ENCODE peak calls at places on chromosomes 7 and 10, in six cellular contexts. One of them, this sample, is unnamed.

GRCh38 chr10:52229271-52229931 is 84.7 kb upstream of the DKK1 start:
- DNase-seq in adrenal gland: no peak
- DNase-seq in transverse colon: no peak
- DNase-seq in GM12865: no peak
- DNase-seq in PC-3: peak; percentile 94
- DNase-seq in foreskin fibroblast: peak; percentile 69
- DNase-seq in this sample: no peak

GRCh38 chr7:112550468-112551060 is 69.8 kb downstream of the LSMEM1 start:
- DNase-seq in adrenal gland: no peak
- DNase-seq in transverse colon: no peak
- DNase-seq in GM12865: peak; percentile 77
- DNase-seq in PC-3: peak; percentile 82
- DNase-seq in foreskin fibroblast: peak; percentile 80
- DNase-seq in this sample: peak; percentile 45

GRCh38 chr7:97842772-97843345 is 29.3 kb downstream of the ASNS start:
- DNase-seq in adrenal gland: no peak
- DNase-seq in transverse colon: no peak
- DNase-seq in GM12865: no peak
- DNase-seq in PC-3: no peak
- DNase-seq in foreskin fibroblast: no peak
- DNase-seq in this sample: no peak

GRCh38 chr7:44257618-44258422 is 57.0 kb downstream of the YKT6 start:
- DNase-seq in adrenal gland: peak; percentile 95
- DNase-seq in transverse colon: peak; percentile 28
- DNase-seq in GM12865: peak; percentile 91
- DNase-seq in PC-3: peak; percentile 78
- DNase-seq in foreskin fibroblast: peak; percentile 93
- DNase-seq in this sample: peak; percentile 77

GRCh38 chr10:20998036-20998435 is 100.9 kb upstream of the NEBL start:
- DNase-seq in adrenal gland: no peak
- DNase-seq in transverse colon: no peak
- DNase-seq in GM12865: no peak
- DNase-seq in PC-3: no peak
- DNase-seq in foreskin fibroblast: no peak
- DNase-seq in this sample: no peak

GRCh38 chr7:159253657-159254056 is 109.0 kb upstream of the VIPR2 start:
- DNase-seq in adrenal gland: no peak
- DNase-seq in transverse colon: no peak
- DNase-seq in GM12865: no peak
- DNase-seq in PC-3: no peak
- DNase-seq in foreskin fibroblast: no peak
- DNase-seq in this sample: no peak

GRCh38 chr7:108204281-108204796 is 74.2 kb upstream of the LAMB4 start:
- DNase-seq in adrenal gland: no peak
- DNase-seq in transverse colon: no peak
- DNase-seq in GM12865: no peak
- DNase-seq in PC-3: no peak
- DNase-seq in foreskin fibroblast: no peak
- DNase-seq in this sample: no peak

GRCh38 chr7:94834359-94834758 is 73.0 kb upstream of the PPP1R9A start:
- DNase-seq in adrenal gland: no peak
- DNase-seq in transverse colon: no peak
- DNase-seq in GM12865: no peak
- DNase-seq in PC-3: peak; percentile 72
- DNase-seq in foreskin fibroblast: no peak
- DNase-seq in this sample: no peak

GRCh38 chr7:87127019-87127418 is 25.2 kb upstream of the DMTF1 start:
- DNase-seq in adrenal gland: no peak
- DNase-seq in transverse colon: no peak
- DNase-seq in GM12865: peak; percentile 67
- DNase-seq in PC-3: no peak
- DNase-seq in foreskin fibroblast: no peak
- DNase-seq in this sample: no peak

GRCh38 chr10:129808092-129808983 is 155.7 kb downstream of the EBF3 start:
- DNase-seq in adrenal gland: no peak
- DNase-seq in transverse colon: no peak
- DNase-seq in GM12865: no peak
- DNase-seq in PC-3: no peak
- DNase-seq in foreskin fibroblast: no peak
- DNase-seq in this sample: no peak

GRCh38 chr10:91891285-91892001 is 17.8 kb downstream of the FGFBP3 start:
- DNase-seq in adrenal gland: peak; percentile 59
- DNase-seq in transverse colon: no peak
- DNase-seq in GM12865: no peak
- DNase-seq in PC-3: peak; percentile 40
- DNase-seq in foreskin fibroblast: peak; percentile 97
- DNase-seq in this sample: no peak

GRCh38 chr10:28054211-28054888 is 55.5 kb upstream of the ODAD2 start:
- DNase-seq in adrenal gland: no peak
- DNase-seq in transverse colon: no peak
- DNase-seq in GM12865: no peak
- DNase-seq in PC-3: peak; percentile 90
- DNase-seq in foreskin fibroblast: peak; percentile 77
- DNase-seq in this sample: peak; percentile 85

GRCh38 chr7:42224391-42225003 is 12.5 kb downstream of the GLI3 start:
- DNase-seq in adrenal gland: no peak
- DNase-seq in transverse colon: no peak
- DNase-seq in GM12865: no peak
- DNase-seq in PC-3: no peak
- DNase-seq in foreskin fibroblast: no peak
- DNase-seq in this sample: no peak

GRCh38 chr10:58565256-58565655 is 52.6 kb downstream of the BICC1 start:
- DNase-seq in adrenal gland: no peak
- DNase-seq in transverse colon: no peak
- DNase-seq in GM12865: no peak
- DNase-seq in PC-3: no peak
- DNase-seq in foreskin fibroblast: no peak
- DNase-seq in this sample: no peak

GRCh38 chr7:48109848-48110663 is 21.0 kb downstream of the UPP1 start:
- DNase-seq in adrenal gland: peak; percentile 72
- DNase-seq in transverse colon: peak; percentile 91
- DNase-seq in GM12865: peak; percentile 82
- DNase-seq in PC-3: peak; percentile 86
- DNase-seq in foreskin fibroblast: peak; percentile 69
- DNase-seq in this sample: no peak

GRCh38 chr7:34069676-34070075 is 164.3 kb downstream of the BMPER start:
- DNase-seq in adrenal gland: no peak
- DNase-seq in transverse colon: no peak
- DNase-seq in GM12865: no peak
- DNase-seq in PC-3: peak; percentile 72
- DNase-seq in foreskin fibroblast: peak; percentile 38
- DNase-seq in this sample: no peak

GRCh38 chr10:91536101-91536500 is 96.8 kb downstream of the PPP1R3C start:
- DNase-seq in adrenal gland: peak; percentile 38
- DNase-seq in transverse colon: no peak
- DNase-seq in GM12865: no peak
- DNase-seq in PC-3: no peak
- DNase-seq in foreskin fibroblast: peak; percentile 80
- DNase-seq in this sample: no peak

GRCh38 chr7:37960483-37960882 is 40.0 kb downstream of the EPDR1 start:
- DNase-seq in adrenal gland: no peak
- DNase-seq in transverse colon: no peak
- DNase-seq in GM12865: no peak
- DNase-seq in PC-3: no peak
- DNase-seq in foreskin fibroblast: peak; percentile 12
- DNase-seq in this sample: no peak

GRCh38 chr7:97851725-97852124 is 20.5 kb downstream of the ASNS start:
- DNase-seq in adrenal gland: no peak
- DNase-seq in transverse colon: no peak
- DNase-seq in GM12865: no peak
- DNase-seq in PC-3: no peak
- DNase-seq in foreskin fibroblast: peak; percentile 71
- DNase-seq in this sample: no peak

GRCh38 chr7:130071701-130072622 is 1.6 kb downstream of the KLHDC10 start:
- DNase-seq in adrenal gland: peak; percentile 71
- DNase-seq in transverse colon: peak; percentile 60
- DNase-seq in GM12865: peak; percentile 89
- DNase-seq in PC-3: peak; percentile 88
- DNase-seq in foreskin fibroblast: peak; percentile 92
- DNase-seq in this sample: peak; percentile 84

GRCh38 chr10:36489181-36489927 is 636.0 kb upstream of the ANKRD30A start:
- DNase-seq in adrenal gland: peak; percentile 15
- DNase-seq in transverse colon: no peak
- DNase-seq in GM12865: no peak
- DNase-seq in PC-3: no peak
- DNase-seq in foreskin fibroblast: no peak
- DNase-seq in this sample: no peak

GRCh38 chr10:44619975-44620374 is 235.1 kb upstream of the CXCL12 start:
- DNase-seq in adrenal gland: no peak
- DNase-seq in transverse colon: no peak
- DNase-seq in GM12865: no peak
- DNase-seq in PC-3: peak; percentile 52
- DNase-seq in foreskin fibroblast: peak; percentile 50
- DNase-seq in this sample: no peak

GRCh38 chr10:119301397-119301796 is 94.0 kb downstream of the GRK5 start:
- DNase-seq in adrenal gland: no peak
- DNase-seq in transverse colon: peak; percentile 40
- DNase-seq in GM12865: peak; percentile 44
- DNase-seq in PC-3: no peak
- DNase-seq in foreskin fibroblast: no peak
- DNase-seq in this sample: no peak

GRCh38 chr10:12358863-12359647 is 9.7 kb downstream of the CAMK1D start:
- DNase-seq in adrenal gland: peak; percentile 40
- DNase-seq in transverse colon: peak; percentile 16
- DNase-seq in GM12865: no peak
- DNase-seq in PC-3: no peak
- DNase-seq in foreskin fibroblast: no peak
- DNase-seq in this sample: no peak

GRCh38 chr7:1889556-1890181 is 219.6 kb downstream of the ELFN1 start:
- DNase-seq in adrenal gland: no peak
- DNase-seq in transverse colon: no peak
- DNase-seq in GM12865: no peak
- DNase-seq in PC-3: peak; percentile 3
- DNase-seq in foreskin fibroblast: peak; percentile 49
- DNase-seq in this sample: no peak

GRCh38 chr10:32237644-32238345 is 109.2 kb downstream of the EPC1 start:
- DNase-seq in adrenal gland: no peak
- DNase-seq in transverse colon: no peak
- DNase-seq in GM12865: no peak
- DNase-seq in PC-3: peak; percentile 89
- DNase-seq in foreskin fibroblast: peak; percentile 90
- DNase-seq in this sample: no peak

GRCh38 chr7:80287400-80288174 is 153.0 kb downstream of the GNAI1 start:
- DNase-seq in adrenal gland: no peak
- DNase-seq in transverse colon: no peak
- DNase-seq in GM12865: no peak
- DNase-seq in PC-3: no peak
- DNase-seq in foreskin fibroblast: no peak
- DNase-seq in this sample: no peak

GRCh38 chr7:23106801-23107713 is 1.5 kb downstream of the KLHL7 start:
- DNase-seq in adrenal gland: no peak
- DNase-seq in transverse colon: no peak
- DNase-seq in GM12865: no peak
- DNase-seq in PC-3: peak; percentile 28
- DNase-seq in foreskin fibroblast: peak; percentile 28
- DNase-seq in this sample: no peak

GRCh38 chr7:36639826-36640225 is 84.5 kb downstream of the AOAH start:
- DNase-seq in adrenal gland: no peak
- DNase-seq in transverse colon: peak; percentile 48
- DNase-seq in GM12865: no peak
- DNase-seq in PC-3: no peak
- DNase-seq in foreskin fibroblast: no peak
- DNase-seq in this sample: no peak
- H3K4me3 ChIP-seq in adrenal gland: no peak overlapping the region
- H3K4me3 ChIP-seq in transverse colon: no peak overlapping the region
- H3K4me3 ChIP-seq in GM12865: no peak overlapping the region
- H3K4me3 ChIP-seq in PC-3: no peak overlapping the region
- H3K4me3 ChIP-seq in foreskin fibroblast: no peak overlapping the region
- H3K4me3 ChIP-seq in this sample: no peak overlapping the region

GRCh38 chr7:150801946-150802771 is 1.6 kb downstream of the TMEM176A start:
- DNase-seq in adrenal gland: no peak
- DNase-seq in transverse colon: peak; percentile 27
- DNase-seq in GM12865: no peak
- DNase-seq in PC-3: no peak
- DNase-seq in foreskin fibroblast: no peak
- DNase-seq in this sample: no peak

GRCh38 chr7:150805864-150806263 is 5.3 kb downstream of the TMEM176A start:
- DNase-seq in adrenal gland: no peak
- DNase-seq in transverse colon: no peak
- DNase-seq in GM12865: no peak
- DNase-seq in PC-3: no peak
- DNase-seq in foreskin fibroblast: no peak
- DNase-seq in this sample: no peak

GRCh38 chr7:150801242-150801945 is 825 bp downstream of the TMEM176A start:
- DNase-seq in adrenal gland: no peak
- DNase-seq in transverse colon: peak; percentile 21
- DNase-seq in GM12865: no peak
- DNase-seq in PC-3: no peak
- DNase-seq in foreskin fibroblast: no peak
- DNase-seq in this sample: no peak

GRCh38 chr7:150804802-150805201 is 4.2 kb downstream of the TMEM176A start:
- DNase-seq in adrenal gland: no peak
- DNase-seq in transverse colon: no peak
- DNase-seq in GM12865: no peak
- DNase-seq in PC-3: no peak
- DNase-seq in foreskin fibroblast: no peak
- DNase-seq in this sample: no peak

DNA sequence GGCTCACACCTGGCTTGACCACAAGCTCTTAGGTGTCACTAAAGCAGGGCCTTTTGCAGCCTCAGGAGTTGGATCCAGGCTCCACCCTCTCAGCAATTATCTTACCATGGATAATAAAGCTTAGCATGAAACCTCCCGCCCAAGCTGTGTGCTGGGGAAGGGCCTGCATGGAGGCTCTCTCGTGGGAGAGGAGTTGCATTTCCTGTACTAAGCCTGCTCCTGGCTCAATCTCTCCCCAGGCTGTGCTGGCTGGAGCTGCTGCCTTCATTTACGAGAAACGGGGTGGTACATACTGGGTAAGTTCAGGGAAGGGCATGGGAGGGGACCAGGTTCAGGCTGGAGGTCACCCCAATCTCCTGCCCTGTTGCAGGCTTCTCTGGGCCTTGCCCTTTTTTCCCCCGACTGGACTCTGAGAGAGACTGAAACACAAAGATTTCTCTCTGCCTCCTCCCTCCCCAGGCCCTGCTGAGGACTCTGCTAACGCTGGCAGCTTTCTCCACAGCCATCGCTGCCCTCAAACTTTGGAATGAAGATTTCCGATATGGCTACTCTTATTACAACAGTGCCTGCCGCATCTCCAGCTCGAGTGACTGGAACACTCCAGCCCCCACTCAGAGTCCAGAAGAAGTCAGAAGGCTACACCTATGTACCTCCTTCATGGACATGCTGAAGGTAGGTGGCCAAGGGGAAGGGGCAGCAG is 2.7 kb downstream of the TMEM176A start:
- DNase-seq in adrenal gland: no peak
- DNase-seq in transverse colon: peak; percentile 44
- DNase-seq in GM12865: no peak
- DNase-seq in PC-3: no peak
- DNase-seq in foreskin fibroblast: no peak
- DNase-seq in this sample: no peak
- TF ChIP-seq CTCF in adrenal gland: no peak
- TF ChIP-seq CTCF in transverse colon: no peak
- TF ChIP-seq CTCF in GM12865: no peak
- TF ChIP-seq CTCF in PC-3: no peak
- TF ChIP-seq CTCF in foreskin fibroblast: no peak
- TF ChIP-seq CTCF in this sample: no peak

GRCh38 chr7:150453892-150454291 is 3.5 kb downstream of the GIMAP8 start:
- DNase-seq in adrenal gland: no peak
- DNase-seq in transverse colon: no peak
- DNase-seq in GM12865: no peak
- DNase-seq in PC-3: no peak
- DNase-seq in foreskin fibroblast: no peak
- DNase-seq in this sample: no peak
- H3K4me3 ChIP-seq in adrenal gland: no peak overlapping the region
- H3K4me3 ChIP-seq in transverse colon: no peak overlapping the region
- H3K4me3 ChIP-seq in GM12865: no peak overlapping the region
- H3K4me3 ChIP-seq in PC-3: no peak overlapping the region
- H3K4me3 ChIP-seq in foreskin fibroblast: no peak overlapping the region
- H3K4me3 ChIP-seq in this sample: no peak overlapping the region

GRCh38 chr10:19488592-19489280 is 327.5 kb upstream of the PLXDC2 start:
- DNase-seq in adrenal gland: peak; percentile 30
- DNase-seq in transverse colon: peak; percentile 15
- DNase-seq in GM12865: no peak
- DNase-seq in PC-3: no peak
- DNase-seq in foreskin fibroblast: peak; percentile 1
- DNase-seq in this sample: no peak
- TF ChIP-seq CTCF in adrenal gland: no peak
- TF ChIP-seq CTCF in transverse colon: no peak
- TF ChIP-seq CTCF in GM12865: no peak
- TF ChIP-seq CTCF in PC-3: no peak
- TF ChIP-seq CTCF in foreskin fibroblast: no peak
- TF ChIP-seq CTCF in this sample: no peak

This sample was measured in HFF-Myc.